ENCODE peak calls at places on chromosomes 12 and 14, in five cellular contexts. T is anterior cingulate cortex, Y is iPS-NIHi11, Q is fibroblast of pulmonary artery, G is iris pigment epithelial cell. R is an unnamed sample.

GRCh38 chr12:113007166-113007565 is 28.8 kb downstream of the OAS2 start:
- DNase-seq in Y (no peak), T (no peak), Q (peak), G (peak), R (no peak)

GRCh38 chr12:131007031-131007793 is 53.5 kb downstream of the ADGRD1 start:
- DNase-seq in Y (no peak), T (no peak), Q (no peak), G (no peak), R (no peak)

GRCh38 chr12:20220339-20220738 is 148.0 kb upstream of the PDE3A start:
- DNase-seq in G (peak), Y (peak), T (no peak), Q (peak), R (no peak)

GRCh38 chr12:62813031-62813829 is 121.7 kb downstream of the PPM1H start:
- DNase-seq in G (peak), Q (peak), T (peak), Y (peak), R (peak)

GRCh38 chr12:2137707-2138106 is 84.9 kb downstream of the CACNA1C start:
- DNase-seq in Y (no peak), G (no peak), Q (no peak), T (no peak), R (no peak)

GRCh38 chr12:130879781-130880389 is 8.0 kb downstream of the RAN start:
- DNase-seq in T (no peak), Y (peak), G (no peak), Q (no peak), R (no peak)

GRCh38 chr14:67495827-67496226 is 7.3 kb upstream of the TMEM229B start:
- DNase-seq in Y (no peak), G (no peak), Q (no peak), T (no peak), R (no peak)

GRCh38 chr14:58954874-58955273 is 233.6 kb upstream of the DAAM1 start:
- DNase-seq in G (peak), Q (no peak), T (no peak), Y (no peak), R (no peak)

GRCh38 chr14:101248056-101248725 is 313.1 kb upstream of the DIO3 start:
- DNase-seq in Q (no peak), G (no peak), T (no peak), Y (no peak), R (peak)

GRCh38 chr12:86735851-86736250 is 479.7 kb upstream of the MGAT4C start:
- DNase-seq in Y (no peak), G (no peak), T (no peak), Q (no peak), R (no peak)

GRCh38 chr12:102120886-102121285 is 903 bp downstream of the PARPBP start:
- DNase-seq in Q (peak), Y (peak), G (peak), T (no peak), R (peak)

GRCh38 chr14:104639481-104639880 is 34.9 kb upstream of the TMEM179 start:
- DNase-seq in Y (no peak), Q (no peak), G (no peak), T (no peak), R (no peak)

GRCh38 chr14:102799684-102800562 is 22.7 kb downstream of the TRAF3 start:
- DNase-seq in Q (peak), G (peak), T (no peak), Y (no peak), R (no peak)

GRCh38 chr12:58537278-58537677 is 383.0 kb downstream of the LRIG3 start:
- DNase-seq in Q (peak), Y (no peak), T (no peak), G (peak), R (no peak)

GRCh38 chr12:116484807-116485206 is 74.4 kb upstream of the MAP1LC3B2 start:
- DNase-seq in Y (no peak), Q (no peak), T (no peak), G (peak), R (no peak)

GRCh38 chr12:27554421-27555186 is 30.6 kb downstream of the PPFIBP1 start:
- DNase-seq in Q (peak), T (no peak), G (no peak), Y (peak), R (no peak)

GRCh38 chr14:62768753-62769152 is 276.5 kb downstream of the KCNH5 start:
- DNase-seq in Q (no peak), Y (no peak), G (no peak), T (no peak), R (no peak)

GRCh38 chr14:65019944-65020566 is 33.4 kb downstream of the FNTB start:
- DNase-seq in T (no peak), Y (peak), Q (peak), G (peak), R (no peak)

GRCh38 chr14:90093942-90094595 is 32.3 kb downstream of the KCNK13 start:
- DNase-seq in Y (no peak), G (peak), T (no peak), Q (peak), R (no peak)

GRCh38 chr12:22938323-22938722 is 313.4 kb downstream of the ETNK1 start:
- DNase-seq in G (no peak), Y (no peak), Q (no peak), T (no peak), R (no peak)

GRCh38 chr12:113506867-113507266 is 35.2 kb upstream of the LHX5 start:
- DNase-seq in G (no peak), Q (no peak), Y (no peak), T (no peak), R (no peak)

GRCh38 chr12:12224240-12224940 is 42.5 kb downstream of the LRP6 start:
- DNase-seq in Y (no peak), Q (peak), G (peak), T (no peak), R (no peak)

GRCh38 chr12:132492522-132492921 is 2.6 kb downstream of the FBRSL1 start:
- DNase-seq in T (no peak), Q (no peak), G (no peak), Y (no peak), R (no peak)

GRCh38 chr12:401235-402126 is at the start of gene CCDC77:
- DNase-seq in G (peak), T (no peak), Y (peak), Q (peak), R (peak)

GRCh38 chr12:88308825-88309224 is 166.7 kb downstream of the TMTC3 start:
- DNase-seq in T (no peak), Q (peak), G (peak), Y (no peak), R (no peak)

GRCh38 chr12:123801573-123802178 is 39.6 kb downstream of the DNAH10 start:
- DNase-seq in Q (peak), Y (no peak), G (peak), T (no peak), R (no peak)

GRCh38 chr12:58041441-58041840 is 100.1 kb downstream of the ATP23 start:
- DNase-seq in G (no peak), Y (no peak), T (no peak), Q (no peak), R (no peak)

GRCh38 chr14:94594441-94594840 is 13.2 kb downstream of the SERPINA5 start:
- DNase-seq in Y (no peak), T (no peak), Q (no peak), G (no peak), R (no peak)

GRCh38 chr12:122951979-122952892 is 14.0 kb downstream of the ABCB9 start:
- DNase-seq in G (peak), Y (peak), Q (peak), T (peak), R (peak)

GRCh38 chr12:109609256-109609821 is 35.7 kb downstream of the MVK start:
- DNase-seq in T (no peak), Y (no peak), G (no peak), Q (no peak), R (no peak)

GRCh38 chr12:100123316-100124095 is 19.2 kb downstream of the BLTP3B start:
- DNase-seq in G (no peak), Y (no peak), Q (no peak), T (no peak), R (no peak)

GRCh38 chr12:65742481-65742971 is 81.8 kb upstream of the HMGA2 start:
- DNase-seq in Y (no peak), G (peak), Q (peak), T (no peak), R (no peak)

GRCh38 chr12:114777052-114777451 is 93.1 kb upstream of the TBX3 start:
- DNase-seq in Y (no peak), Q (peak), T (no peak), G (peak), R (no peak)

GRCh38 chr12:6307521-6307920 is 3.0 kb upstream of the PLEKHG6 start:
- DNase-seq in Y (no peak), T (no peak), Q (no peak), G (no peak), R (no peak)

GRCh38 chr14:77554207-77554606 is 55.6 kb upstream of the ISM2 start:
- DNase-seq in T (no peak), Y (no peak), G (no peak), Q (no peak), R (peak)

GRCh38 chr14:77055981-77056380 is 27.5 kb upstream of the IRF2BPL start:
- DNase-seq in G (no peak), Q (no peak), T (no peak), Y (no peak), R (no peak)

GRCh38 chr14:106564058-106564643 is 1037.8 kb downstream of the TMEM121 start:
- DNase-seq in T (no peak), Q (no peak), Y (peak), G (no peak), R (peak)

GRCh38 chr12:77031745-77032144 is 33.6 kb downstream of the E2F7 start:
- DNase-seq in Y (no peak), Q (peak), G (peak), T (no peak), R (no peak)

GRCh38 chr14:92568621-92569479 is 55.3 kb downstream of the RIN3 start:
- DNase-seq in G (no peak), Q (no peak), Y (no peak), T (no peak), R (peak)

GRCh38 chr14:57346741-57347140 is 43.6 kb upstream of the NAA30 start:
- DNase-seq in Q (no peak), G (no peak), T (no peak), Y (no peak), R (no peak)